ENCODE peak calls at places on chromosomes 7 and 10, in four cellular contexts. K, Q, L and N are unnamed samples.

GRCh38 chr7:150451833-150452431 is 1.5 kb downstream of the GIMAP8 start:
- DNase-seq in K (no peak), Q (no peak), L (no peak), N (no peak)

GRCh38 chr10:16816830-16817124 is 447 bp downstream of the RSU1 start:
- DNase-seq in K (no peak), Q (no peak), L (no peak), N (no peak)

GRCh38 chr7:123665157-123665556 is 9.5 kb downstream of the LMOD2 start:
- DNase-seq in K (no peak), Q (no peak), L (no peak), N (no peak)

GRCh38 chr10:119306514-119306951 is 99.2 kb downstream of the GRK5 start:
- DNase-seq in K (peak), Q (peak), L (no peak), N (no peak)

GRCh38 chr7:1513657-1514095 is 9.5 kb upstream of the INTS1 start:
- DNase-seq in K (no peak), Q (no peak), L (no peak), N (no peak)

GRCh38 chr10:78772986-78773530 is 295.7 kb upstream of the ZMIZ1 start:
- DNase-seq in K (no peak), Q (no peak), L (no peak), N (no peak)

GRCh38 chr7:119351320-119351719 is 921.7 kb upstream of the KCND2 start:
- DNase-seq in K (no peak), Q (no peak), L (no peak), N (no peak)

GRCh38 chr7:155052982-155053381 is 17.1 kb upstream of the HTR5A start:
- DNase-seq in K (no peak), Q (no peak), L (no peak), N (no peak)

GRCh38 chr7:47596502-47597202 is 14.7 kb upstream of the TNS3 start:
- DNase-seq in K (no peak), Q (no peak), L (peak), N (no peak)

GRCh38 chr10:51063659-51064535 is 10.4 kb upstream of the PRKG1 start:
- DNase-seq in K (no peak), Q (no peak), L (peak), N (no peak)

GRCh38 chr10:126252884-126253612 is 135.2 kb downstream of the ADAM12 start:
- DNase-seq in K (no peak), Q (no peak), L (no peak), N (no peak)

GRCh38 chr7:50855526-50855925 is 72.8 kb upstream of the GRB10 start:
- DNase-seq in K (no peak), Q (no peak), L (no peak), N (no peak)

GRCh38 chr10:132509506-132510173 is 27.9 kb upstream of the INPP5A start:
- DNase-seq in K (no peak), Q (no peak), L (no peak), N (no peak)

GRCh38 chr10:60096761-60097513 is 190.6 kb upstream of the CCDC6 start:
- DNase-seq in K (peak), Q (no peak), L (no peak), N (no peak)

GRCh38 chr7:47228386-47229014 is 353.4 kb downstream of the TNS3 start:
- DNase-seq in K (peak), Q (no peak), L (no peak), N (peak)

GRCh38 chr7:116546054-116546453 is 21.2 kb downstream of the CAV1 start:
- DNase-seq in K (no peak), Q (no peak), L (no peak), N (no peak)

GRCh38 chr10:44966129-44966815 is 6.7 kb downstream of the RASSF4 start:
- DNase-seq in K (no peak), Q (no peak), L (peak), N (no peak)

GRCh38 chr10:101615760-101616116 is 27.6 kb downstream of the DPCD start:
- DNase-seq in K (no peak), Q (no peak), L (no peak), N (no peak)

GRCh38 chr7:12322287-12322902 is 81.3 kb downstream of the VWDE start:
- DNase-seq in K (no peak), Q (no peak), L (peak), N (no peak)

GRCh38 chr7:985915-986741 is 3.1 kb downstream of the CYP2W1 start:
- DNase-seq in K (peak), Q (no peak), L (no peak), N (no peak)

GRCh38 chr7:73770002-73770859 is at the start of gene CLDN3:
- DNase-seq in K (peak), Q (no peak), L (no peak), N (no peak)

GRCh38 chr7:137958593-137959431 is 43.1 kb downstream of the CREB3L2 start:
- DNase-seq in K (no peak), Q (no peak), L (no peak), N (no peak)

GRCh38 chr7:152335900-152336571 is 99.8 kb downstream of the KMT2C start:
- DNase-seq in K (no peak), Q (no peak), L (no peak), N (no peak)

GRCh38 chr7:46900312-46901263 is 681.3 kb downstream of the TNS3 start:
- DNase-seq in K (no peak), Q (no peak), L (no peak), N (no peak)

GRCh38 chr10:61834519-61834918 is 67.0 kb upstream of the ARID5B start:
- DNase-seq in K (no peak), Q (no peak), L (no peak), N (no peak)

GRCh38 chr10:61835069-61835908 is 66.2 kb upstream of the ARID5B start:
- DNase-seq in K (peak), Q (peak), L (peak), N (peak)

GRCh38 chr10:61836233-61836887 is 65.1 kb upstream of the ARID5B start:
- DNase-seq in K (no peak), Q (no peak), L (no peak), N (no peak)

GRCh38 chr10:61836888-61837747 is 64.4 kb upstream of the ARID5B start:
- DNase-seq in K (no peak), Q (no peak), L (peak), N (no peak)

DNA sequence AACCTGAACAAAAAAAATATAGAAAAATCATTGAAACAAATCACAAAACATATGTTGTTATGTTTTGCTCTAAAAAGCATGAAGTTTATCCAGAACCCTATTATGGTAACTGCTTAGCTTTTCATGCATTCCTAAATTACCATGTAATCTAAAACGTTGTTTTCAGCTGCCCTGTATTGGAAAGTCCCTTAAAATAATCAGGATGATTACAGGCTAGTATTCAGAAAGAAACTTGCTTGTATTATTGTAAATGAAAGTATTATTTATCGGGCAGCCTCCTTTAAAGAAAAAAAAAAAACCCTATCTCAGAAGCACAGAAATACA is 65.6 kb upstream of the ARID5B start:
- DNase-seq in K (no peak), Q (no peak), L (no peak), N (no peak)
- TF ChIP-seq SP1 in K (no peak), Q (no peak), L (no peak), N (no peak)

GRCh38 chr10:122112021-122112616 is 123.2 kb downstream of the TACC2 start:
- DNase-seq in K (no peak), Q (no peak), L (no peak), N (no peak)

GRCh38 chr10:122112625-122113160 is 123.7 kb downstream of the TACC2 start:
- DNase-seq in K (peak), Q (no peak), L (peak), N (peak)

GRCh38 chr10:122114156-122114747 is 125.3 kb downstream of the TACC2 start:
- DNase-seq in K (no peak), Q (no peak), L (no peak), N (no peak)

GRCh38 chr10:122115874-122116273 is 126.9 kb downstream of the TACC2 start:
- DNase-seq in K (no peak), Q (no peak), L (no peak), N (no peak)

GRCh38 chr10:122113161-122113944 is 124.4 kb downstream of the TACC2 start:
- DNase-seq in K (peak), Q (no peak), L (peak), N (peak)
- TF ChIP-seq FOXM1 in K (no peak), Q (no peak), L (no peak), N (no peak)

GRCh38 chr7:117698018-117698417 is 175.2 kb downstream of the CTTNBP2 start:
- DNase-seq in K (no peak), Q (no peak), L (no peak), N (no peak)
- TF ChIP-seq SP1 in K (no peak), Q (no peak), L (no peak), N (no peak)

GRCh38 chr7:87001214-87001613 is 58.2 kb downstream of the ELAPOR2 start:
- DNase-seq in K (no peak), Q (no peak), L (no peak), N (no peak)

GRCh38 chr7:87000344-87000743 is 59.1 kb downstream of the ELAPOR2 start:
- DNase-seq in K (no peak), Q (no peak), L (no peak), N (no peak)

GRCh38 chr7:87004956-87005355 is 54.5 kb downstream of the ELAPOR2 start:
- DNase-seq in K (no peak), Q (no peak), L (no peak), N (no peak)

GRCh38 chr7:87007063-87007462 is 52.4 kb downstream of the ELAPOR2 start:
- DNase-seq in K (no peak), Q (no peak), L (no peak), N (no peak)

DNA sequence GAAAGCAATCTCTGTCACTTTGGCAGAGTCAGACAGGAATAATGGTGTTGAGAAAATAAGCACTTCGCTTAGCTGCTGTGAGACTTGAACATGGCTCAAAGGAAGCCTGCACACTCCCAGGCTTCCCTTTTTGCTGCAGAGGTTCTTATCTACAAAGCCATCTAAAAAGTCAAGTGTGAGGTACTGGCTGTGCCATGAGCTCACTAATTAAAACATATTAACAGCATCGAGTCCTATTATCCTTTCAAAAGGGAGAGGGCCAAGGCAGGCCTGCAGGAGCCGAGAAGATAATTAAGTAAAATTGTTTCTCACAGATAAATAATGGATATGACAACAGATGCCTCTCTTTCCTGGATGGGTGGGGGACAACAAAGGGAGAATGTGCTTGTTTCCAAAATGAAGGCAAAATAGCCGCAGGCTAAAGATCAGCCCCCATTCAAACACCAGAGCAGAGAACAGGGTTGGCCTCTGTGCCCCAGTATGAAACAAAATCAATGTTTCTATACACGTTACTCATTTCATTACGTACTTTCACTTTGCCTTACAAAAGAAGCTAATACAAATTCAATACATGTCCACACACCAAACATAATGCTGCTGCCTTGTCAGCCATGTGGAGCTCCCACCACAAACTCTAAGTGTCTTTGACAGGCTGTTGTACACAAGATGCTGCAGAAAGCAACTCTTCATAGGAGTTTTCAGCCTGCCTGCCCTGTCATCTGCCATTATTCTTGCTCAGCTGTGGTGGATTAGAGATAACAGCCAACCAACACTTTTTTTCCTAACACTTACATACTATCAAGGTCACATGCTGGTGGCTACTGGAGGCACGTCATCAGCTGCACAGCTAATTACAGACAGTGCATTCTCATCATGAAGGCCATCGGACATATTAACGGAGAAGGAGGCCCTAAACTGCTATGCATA is 55.3 kb downstream of the ELAPOR2 start:
- DNase-seq in K (peak), Q (no peak), L (no peak), N (no peak)
- TF ChIP-seq FOXM1 in K (no peak), Q (no peak), L (no peak), N (no peak)

GRCh38 chr7:68866136-68866535 is 732.1 kb upstream of the AUTS2 start:
- DNase-seq in K (no peak), Q (no peak), L (no peak), N (no peak)

GRCh38 chr7:68865351-68865885 is 732.9 kb upstream of the AUTS2 start:
- DNase-seq in K (no peak), Q (no peak), L (no peak), N (no peak)

GRCh38 chr7:68858497-68858896 is 739.8 kb upstream of the AUTS2 start:
- DNase-seq in K (no peak), Q (no peak), L (no peak), N (no peak)

GRCh38 chr7:68857571-68857970 is 740.7 kb upstream of the AUTS2 start:
- DNase-seq in K (no peak), Q (no peak), L (no peak), N (no peak)

GRCh38 chr7:68862736-68863135 is 735.5 kb upstream of the AUTS2 start:
- DNase-seq in K (no peak), Q (no peak), L (no peak), N (no peak)
- TF ChIP-seq SP1 in K (no peak), Q (no peak), L (no peak), N (no peak)